ENCODE peak calls at places on chromosomes 5 and 9, in eight cellular contexts. One of them, this sample, is unnamed. For H3K36me3, the result is how much of the 10 kb centered on the place peaks cover.

GRCh38 chr5:96143450-96143849 is 181.8 kb upstream of the ELL2 start:
- DNase-seq in upper lobe of right lung: no peak
- DNase-seq in small intestine: no peak
- DNase-seq in fibroblast of lung: no peak
- DNase-seq in bronchial epithelial cell: no peak
- DNase-seq in naive thymus-derived CD4-positive, alpha-beta T cell: no peak
- DNase-seq in adrenal gland: no peak
- DNase-seq in neural progenitor cell: no peak
- DNase-seq in this sample: no peak

GRCh38 chr5:35672995-35673394 is 55.3 kb downstream of the SPEF2 start:
- DNase-seq in fibroblast of lung: no peak
- DNase-seq in upper lobe of right lung: no peak
- DNase-seq in adrenal gland: no peak
- DNase-seq in bronchial epithelial cell: no peak
- DNase-seq in small intestine: no peak
- DNase-seq in naive thymus-derived CD4-positive, alpha-beta T cell: no peak
- DNase-seq in neural progenitor cell: no peak
- DNase-seq in this sample: peak

GRCh38 chr9:16133556-16134227 is 580.8 kb downstream of the CCDC171 start:
- DNase-seq in adrenal gland: peak
- DNase-seq in fibroblast of lung: peak
- DNase-seq in bronchial epithelial cell: peak
- DNase-seq in small intestine: peak
- DNase-seq in naive thymus-derived CD4-positive, alpha-beta T cell: no peak
- DNase-seq in upper lobe of right lung: no peak
- DNase-seq in neural progenitor cell: peak
- DNase-seq in this sample: peak

GRCh38 chr5:60092671-60093422 is 199.3 kb upstream of the PDE4D start:
- DNase-seq in naive thymus-derived CD4-positive, alpha-beta T cell: no peak
- DNase-seq in adrenal gland: no peak
- DNase-seq in fibroblast of lung: peak
- DNase-seq in small intestine: no peak
- DNase-seq in neural progenitor cell: no peak
- DNase-seq in bronchial epithelial cell: peak
- DNase-seq in upper lobe of right lung: no peak
- DNase-seq in this sample: no peak

GRCh38 chr5:135426102-135427082 is 20.8 kb downstream of the DCANP1 start:
- DNase-seq in adrenal gland: no peak
- DNase-seq in naive thymus-derived CD4-positive, alpha-beta T cell: no peak
- DNase-seq in upper lobe of right lung: no peak
- DNase-seq in fibroblast of lung: peak
- DNase-seq in small intestine: peak
- DNase-seq in neural progenitor cell: peak
- DNase-seq in bronchial epithelial cell: peak
- DNase-seq in this sample: no peak

GRCh38 chr5:1785062-1785461 is 14.6 kb downstream of the MRPL36 start:
- DNase-seq in upper lobe of right lung: peak
- DNase-seq in neural progenitor cell: no peak
- DNase-seq in adrenal gland: no peak
- DNase-seq in fibroblast of lung: no peak
- DNase-seq in small intestine: no peak
- DNase-seq in naive thymus-derived CD4-positive, alpha-beta T cell: no peak
- DNase-seq in bronchial epithelial cell: no peak
- DNase-seq in this sample: no peak

GRCh38 chr5:59807806-59808205 is 85.7 kb downstream of the PDE4D start:
- DNase-seq in small intestine: no peak
- DNase-seq in neural progenitor cell: no peak
- DNase-seq in bronchial epithelial cell: no peak
- DNase-seq in adrenal gland: no peak
- DNase-seq in upper lobe of right lung: no peak
- DNase-seq in naive thymus-derived CD4-positive, alpha-beta T cell: no peak
- DNase-seq in fibroblast of lung: no peak
- DNase-seq in this sample: no peak

GRCh38 chr5:177494356-177495195 is 2.8 kb downstream of the PDLIM7 start:
- DNase-seq in neural progenitor cell: peak
- DNase-seq in fibroblast of lung: peak
- DNase-seq in small intestine: peak
- DNase-seq in naive thymus-derived CD4-positive, alpha-beta T cell: no peak
- DNase-seq in upper lobe of right lung: peak
- DNase-seq in adrenal gland: peak
- DNase-seq in bronchial epithelial cell: peak
- DNase-seq in this sample: peak

GRCh38 chr9:99803694-99804093 is 18.0 kb upstream of the NR4A3 start:
- DNase-seq in naive thymus-derived CD4-positive, alpha-beta T cell: no peak
- DNase-seq in upper lobe of right lung: no peak
- DNase-seq in adrenal gland: no peak
- DNase-seq in fibroblast of lung: peak
- DNase-seq in small intestine: no peak
- DNase-seq in neural progenitor cell: no peak
- DNase-seq in bronchial epithelial cell: no peak
- DNase-seq in this sample: no peak

GRCh38 chr9:112861155-112861554 is 29.5 kb downstream of the SLC46A2 start:
- DNase-seq in fibroblast of lung: no peak
- DNase-seq in bronchial epithelial cell: no peak
- DNase-seq in adrenal gland: no peak
- DNase-seq in neural progenitor cell: no peak
- DNase-seq in upper lobe of right lung: no peak
- DNase-seq in small intestine: no peak
- DNase-seq in naive thymus-derived CD4-positive, alpha-beta T cell: no peak
- DNase-seq in this sample: no peak

GRCh38 chr5:154642499-154643245 is 112.5 kb upstream of the LARP1 start:
- DNase-seq in naive thymus-derived CD4-positive, alpha-beta T cell: no peak
- DNase-seq in upper lobe of right lung: no peak
- DNase-seq in adrenal gland: no peak
- DNase-seq in small intestine: peak
- DNase-seq in bronchial epithelial cell: peak
- DNase-seq in fibroblast of lung: no peak
- DNase-seq in neural progenitor cell: peak
- DNase-seq in this sample: peak

GRCh38 chr5:39005566-39006232 is 68.5 kb downstream of the RICTOR start:
- DNase-seq in neural progenitor cell: no peak
- DNase-seq in upper lobe of right lung: no peak
- DNase-seq in naive thymus-derived CD4-positive, alpha-beta T cell: no peak
- DNase-seq in bronchial epithelial cell: peak
- DNase-seq in adrenal gland: no peak
- DNase-seq in fibroblast of lung: no peak
- DNase-seq in small intestine: peak
- DNase-seq in this sample: no peak

GRCh38 chr5:151665584-151665982 is 21.1 kb downstream of the SPARC start:
- DNase-seq in small intestine: no peak
- DNase-seq in neural progenitor cell: no peak
- DNase-seq in bronchial epithelial cell: no peak
- DNase-seq in upper lobe of right lung: no peak
- DNase-seq in fibroblast of lung: no peak
- DNase-seq in adrenal gland: no peak
- DNase-seq in naive thymus-derived CD4-positive, alpha-beta T cell: no peak
- DNase-seq in this sample: no peak

GRCh38 chr5:151662805-151663204 is 23.9 kb downstream of the SPARC start:
- DNase-seq in neural progenitor cell: no peak
- DNase-seq in small intestine: no peak
- DNase-seq in bronchial epithelial cell: no peak
- DNase-seq in naive thymus-derived CD4-positive, alpha-beta T cell: no peak
- DNase-seq in upper lobe of right lung: no peak
- DNase-seq in adrenal gland: no peak
- DNase-seq in fibroblast of lung: no peak
- DNase-seq in this sample: no peak

GRCh38 chr5:151664694-151665583 is 21.8 kb downstream of the SPARC start:
- DNase-seq in small intestine: no peak
- DNase-seq in upper lobe of right lung: no peak
- DNase-seq in adrenal gland: peak
- DNase-seq in fibroblast of lung: peak
- DNase-seq in bronchial epithelial cell: no peak
- DNase-seq in neural progenitor cell: no peak
- DNase-seq in naive thymus-derived CD4-positive, alpha-beta T cell: no peak
- DNase-seq in this sample: no peak

GRCh38 chr5:151661968-151662732 is 24.6 kb downstream of the SPARC start:
- DNase-seq in neural progenitor cell: no peak
- DNase-seq in adrenal gland: no peak
- DNase-seq in fibroblast of lung: peak
- DNase-seq in small intestine: no peak
- DNase-seq in bronchial epithelial cell: peak
- DNase-seq in naive thymus-derived CD4-positive, alpha-beta T cell: no peak
- DNase-seq in upper lobe of right lung: no peak
- DNase-seq in this sample: no peak

DNA sequence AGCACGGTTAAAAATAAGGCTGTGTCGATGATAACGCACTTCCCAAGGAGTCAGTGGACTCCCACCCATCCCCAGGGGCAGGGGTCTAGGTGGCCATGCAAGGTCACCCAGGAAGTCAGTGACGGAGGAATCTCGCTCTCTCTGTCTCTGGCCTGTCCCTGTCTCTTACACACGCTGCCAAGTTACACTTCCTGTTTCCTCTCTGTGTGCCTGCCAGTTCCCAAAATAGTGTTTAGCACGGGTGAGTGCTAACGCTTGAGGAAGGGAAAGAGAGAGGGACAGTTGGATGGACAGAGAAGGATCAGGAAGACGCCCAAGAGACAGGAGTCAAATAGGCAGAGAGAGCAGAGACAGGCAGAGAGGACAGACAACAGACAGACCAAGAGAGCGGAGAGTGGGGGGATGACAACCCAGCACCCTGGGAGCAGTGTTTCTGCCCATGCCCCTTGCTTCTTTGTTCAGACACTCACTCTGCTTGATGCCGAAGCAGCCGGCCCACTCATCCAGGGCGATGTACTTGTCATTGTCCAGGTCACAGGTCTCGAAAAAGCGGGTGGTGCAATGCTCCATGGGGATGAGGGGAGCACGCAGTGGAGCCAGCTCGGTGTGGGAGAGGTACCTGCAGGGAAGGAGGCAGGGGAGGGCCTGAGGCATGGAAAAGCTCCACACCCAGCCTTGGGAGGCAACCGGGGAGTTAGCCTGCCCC is 22.9 kb downstream of the SPARC start:
- DNase-seq in adrenal gland: peak
- DNase-seq in upper lobe of right lung: no peak
- DNase-seq in fibroblast of lung: peak
- DNase-seq in neural progenitor cell: no peak
- DNase-seq in small intestine: no peak
- DNase-seq in naive thymus-derived CD4-positive, alpha-beta T cell: no peak
- DNase-seq in bronchial epithelial cell: no peak
- DNase-seq in this sample: no peak
- H3K36me3 ChIP-seq in adrenal gland: half or more
- H3K36me3 ChIP-seq in upper lobe of right lung: half or more
- H3K36me3 ChIP-seq in fibroblast of lung: under half
- H3K36me3 ChIP-seq in neural progenitor cell: under half
- H3K36me3 ChIP-seq in small intestine: under half
- H3K36me3 ChIP-seq in naive thymus-derived CD4-positive, alpha-beta T cell: under half
- H3K36me3 ChIP-seq in bronchial epithelial cell: under half
- H3K36me3 ChIP-seq in this sample: under half

DNA sequence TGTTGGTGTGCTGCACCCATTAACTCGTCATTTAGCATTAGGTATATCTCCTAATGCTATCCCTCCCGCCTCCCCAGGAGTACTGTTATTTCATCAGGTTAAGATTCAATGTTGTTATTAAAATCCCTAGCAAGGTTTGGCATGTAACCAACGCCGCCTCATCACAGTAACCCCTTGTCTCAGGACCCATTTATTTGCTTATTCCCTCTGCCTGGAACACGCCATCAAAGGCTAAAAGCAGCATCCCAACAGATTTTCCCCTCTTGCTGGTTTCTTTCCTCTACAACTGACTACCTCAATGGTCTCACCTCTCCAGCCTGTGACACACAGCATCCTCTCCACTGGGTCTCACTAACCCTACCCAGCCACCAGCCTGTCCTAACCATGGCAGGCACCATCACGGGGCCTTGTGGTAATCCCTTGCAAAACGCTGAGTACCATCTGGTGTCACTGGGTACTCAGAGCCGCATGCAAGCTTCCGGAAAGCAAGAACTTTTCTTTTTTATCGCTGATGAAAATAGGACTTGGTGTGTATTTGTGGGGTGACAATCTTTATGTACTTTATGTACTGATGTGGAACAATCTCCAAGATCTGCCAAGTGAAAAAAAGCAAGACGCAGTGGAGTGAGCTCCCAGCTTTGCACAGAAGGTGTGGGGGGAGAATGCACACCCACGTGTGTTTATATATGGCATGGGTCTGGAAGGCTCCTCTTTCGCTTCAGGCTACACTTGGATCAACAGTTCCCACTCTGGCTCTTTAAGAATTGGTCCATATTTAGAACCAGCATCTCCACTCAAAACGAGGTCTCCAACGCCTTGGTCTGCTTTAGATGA is 6.1 kb downstream of the RPS14 start:
- DNase-seq in neural progenitor cell: no peak
- DNase-seq in fibroblast of lung: no peak
- DNase-seq in upper lobe of right lung: no peak
- DNase-seq in adrenal gland: no peak
- DNase-seq in small intestine: no peak
- DNase-seq in bronchial epithelial cell: no peak
- DNase-seq in naive thymus-derived CD4-positive, alpha-beta T cell: no peak
- DNase-seq in this sample: no peak
- H3K36me3 ChIP-seq in neural progenitor cell: under half
- H3K36me3 ChIP-seq in fibroblast of lung: under half
- H3K36me3 ChIP-seq in upper lobe of right lung: half or more
- H3K36me3 ChIP-seq in adrenal gland: half or more
- H3K36me3 ChIP-seq in small intestine: under half
- H3K36me3 ChIP-seq in bronchial epithelial cell: under half
- H3K36me3 ChIP-seq in naive thymus-derived CD4-positive, alpha-beta T cell: half or more
- H3K36me3 ChIP-seq in this sample: under half

GRCh38 chr5:72140711-72141110 is 33.4 kb downstream of the MAP1B start:
- DNase-seq in naive thymus-derived CD4-positive, alpha-beta T cell: no peak
- DNase-seq in fibroblast of lung: no peak
- DNase-seq in neural progenitor cell: no peak
- DNase-seq in small intestine: no peak
- DNase-seq in bronchial epithelial cell: no peak
- DNase-seq in adrenal gland: no peak
- DNase-seq in upper lobe of right lung: no peak
- DNase-seq in this sample: no peak
- H3K36me3 ChIP-seq in naive thymus-derived CD4-positive, alpha-beta T cell: under half
- H3K36me3 ChIP-seq in fibroblast of lung: under half
- H3K36me3 ChIP-seq in neural progenitor cell: under half
- H3K36me3 ChIP-seq in small intestine: under half
- H3K36me3 ChIP-seq in bronchial epithelial cell: under half
- H3K36me3 ChIP-seq in adrenal gland: under half
- H3K36me3 ChIP-seq in upper lobe of right lung: under half
- H3K36me3 ChIP-seq in this sample: under half

GRCh38 chr9:137458194-137459146 is 664 bp downstream of the NSMF start:
- DNase-seq in adrenal gland: peak
- DNase-seq in bronchial epithelial cell: no peak
- DNase-seq in small intestine: peak
- DNase-seq in neural progenitor cell: peak
- DNase-seq in upper lobe of right lung: peak
- DNase-seq in fibroblast of lung: peak
- DNase-seq in naive thymus-derived CD4-positive, alpha-beta T cell: peak
- DNase-seq in this sample: peak

GRCh38 chr9:137459147-137459600 is at the start of gene NSMF:
- DNase-seq in fibroblast of lung: peak
- DNase-seq in upper lobe of right lung: peak
- DNase-seq in neural progenitor cell: peak
- DNase-seq in naive thymus-derived CD4-positive, alpha-beta T cell: peak
- DNase-seq in small intestine: peak
- DNase-seq in bronchial epithelial cell: peak
- DNase-seq in adrenal gland: peak
- DNase-seq in this sample: peak

GRCh38 chr9:137456864-137457405 is 2.2 kb downstream of the NSMF start:
- DNase-seq in fibroblast of lung: no peak
- DNase-seq in bronchial epithelial cell: no peak
- DNase-seq in upper lobe of right lung: peak
- DNase-seq in adrenal gland: peak
- DNase-seq in small intestine: no peak
- DNase-seq in naive thymus-derived CD4-positive, alpha-beta T cell: no peak
- DNase-seq in neural progenitor cell: no peak
- DNase-seq in this sample: no peak

GRCh38 chr9:137456061-137456863 is 2.9 kb downstream of the NSMF start:
- DNase-seq in upper lobe of right lung: peak
- DNase-seq in fibroblast of lung: peak
- DNase-seq in adrenal gland: peak
- DNase-seq in neural progenitor cell: no peak
- DNase-seq in bronchial epithelial cell: no peak
- DNase-seq in small intestine: no peak
- DNase-seq in naive thymus-derived CD4-positive, alpha-beta T cell: no peak
- DNase-seq in this sample: no peak

GRCh38 chr9:137457406-137458193 is 1.5 kb downstream of the NSMF start:
- DNase-seq in adrenal gland: peak
- DNase-seq in fibroblast of lung: no peak
- DNase-seq in small intestine: no peak
- DNase-seq in naive thymus-derived CD4-positive, alpha-beta T cell: peak
- DNase-seq in neural progenitor cell: no peak
- DNase-seq in upper lobe of right lung: peak
- DNase-seq in bronchial epithelial cell: no peak
- DNase-seq in this sample: peak
- H3K36me3 ChIP-seq in adrenal gland: under half
- H3K36me3 ChIP-seq in fibroblast of lung: under half
- H3K36me3 ChIP-seq in small intestine: under half
- H3K36me3 ChIP-seq in naive thymus-derived CD4-positive, alpha-beta T cell: under half
- H3K36me3 ChIP-seq in neural progenitor cell: under half
- H3K36me3 ChIP-seq in upper lobe of right lung: under half
- H3K36me3 ChIP-seq in bronchial epithelial cell: under half
- H3K36me3 ChIP-seq in this sample: under half

This sample was measured in body of pancreas.